ENCODE peak calls at places on chromosomes 4 and X, in nine cellular contexts. Z is iris pigment epithelial cell, W is epithelial cell of prostate, B is cerebellar cortex, Y is kidney epithelial cell, R is NCI-H345, F is neuronal stem cell, L is NCI-H510A treated with DMSO at 0.1 percent for 48 hours, K is hepatocyte. A is an unnamed sample.

GRCh38 chr4:156968479-156968984 is 3.1 kb downstream of the PDGFC start:
- DNase-seq in Z (peak; percentile 85), W (no peak), B (peak; percentile 55), Y (peak; percentile 67), R (peak; percentile 51), F (peak; percentile 54), L (peak; percentile 48), K (peak; percentile 83), A (peak; percentile 26)

GRCh38 chr4:123649248-123649643 is 252.7 kb downstream of the SPRY1 start:
- DNase-seq in Z (no peak), W (no peak), B (no peak), Y (no peak), R (no peak), F (no peak), L (no peak), K (no peak), A (no peak)

GRCh38 chr4:14790487-14790886 is 211.8 kb upstream of the CPEB2 start:
- DNase-seq in Z (no peak), W (no peak), B (no peak), Y (no peak), R (no peak), F (no peak), L (no peak), K (no peak), A (no peak)

GRCh38 chr4:185019451-185020292 is 1.4 kb downstream of the HELT start:
- DNase-seq in Z (no peak), W (no peak), B (no peak), Y (no peak), R (no peak), F (no peak), L (no peak), K (no peak), A (peak; percentile 20)

GRCh38 chrX:7446815-7447214 is 298.9 kb upstream of the PUDP start:
- DNase-seq in Z (no peak), W (peak; percentile 53), B (no peak), Y (no peak), R (no peak), F (no peak), L (no peak), K (no peak), A (no peak)

GRCh38 chrX:123348468-123348867 is 164.4 kb downstream of the GRIA3 start:
- DNase-seq in Z (no peak), W (no peak), B (no peak), Y (no peak), R (no peak), F (no peak), L (no peak), K (no peak), A (no peak)

GRCh38 chr4:5609265-5610007 is 98.9 kb downstream of the EVC2 start:
- DNase-seq in Z (no peak), W (no peak), B (no peak), Y (no peak), R (peak; percentile 65), F (no peak), L (peak; percentile 46), K (no peak), A (peak; percentile 43)

GRCh38 chr4:149166886-149167285 is 648.8 kb downstream of the IQCM start:
- DNase-seq in Z (peak; percentile 28), W (no peak), B (no peak), Y (no peak), R (no peak), F (no peak), L (no peak), K (no peak), A (no peak)

GRCh38 chr4:42519803-42520417 is 122.6 kb downstream of the SHISA3 start:
- DNase-seq in Z (peak; percentile 31), W (no peak), B (peak; percentile 62), Y (no peak), R (peak; percentile 42), F (peak; percentile 51), L (peak; percentile 5), K (peak; percentile 76), A (peak; percentile 12)

GRCh38 chr4:48739560-48740019 is 40.5 kb downstream of the FRYL start:
- DNase-seq in Z (peak; percentile 19), W (no peak), B (no peak), Y (no peak), R (no peak), F (no peak), L (no peak), K (no peak), A (no peak)

GRCh38 chr4:81988178-81988577 is 385.6 kb downstream of the HNRNPD start:
- DNase-seq in Z (no peak), W (no peak), B (no peak), Y (no peak), R (no peak), F (no peak), L (no peak), K (no peak), A (no peak)

GRCh38 chr4:165094873-165095272 is 17.8 kb downstream of the TMEM192 start:
- DNase-seq in Z (no peak), W (no peak), B (no peak), Y (no peak), R (no peak), F (no peak), L (no peak), K (no peak), A (no peak)

GRCh38 chr4:189940178-189941004 is at the start of gene FRG1:
- DNase-seq in Z (peak; percentile 96), W (peak; percentile 82), B (peak; percentile 92), Y (peak; percentile 60), R (no peak), F (peak; percentile 87), L (no peak), K (peak; percentile 97), A (no peak)

A was measured in NCI-H1105 treated with DMSO at 0.1 percent for 48 hours.